ENCODE peak calls at places on chromosomes 6 and 20, in six cellular contexts. One of them, this sample, is unnamed.

GRCh38 chr6:40344566-40345185 is 242.5 kb downstream of the LRFN2 start:
- DNase-seq in mesenchymal stem cell: no peak
- DNase-seq in activated naive CD4-positive, alpha-beta T cell: no peak
- DNase-seq in stimulated activated CD8-positive, alpha-beta memory T cell treated with anti-CD3 and anti-CD28 coated beads, Interleukin-7, amount 100 ng/mL, for 24 hours: no peak
- DNase-seq in stimulated activated naive B cell treated with anti-CD40 and anti-IgM and Interleukin-4, amounts not matched to agents 10 μg/mL and 1 μg/mL and 100 μg/mL, for 72 hours: no peak
- DNase-seq in K562: no peak
- DNase-seq in this sample: no peak

GRCh38 chr6:56938634-56939294 is 16.1 kb upstream of the BEND6 start:
- DNase-seq in mesenchymal stem cell: peak
- DNase-seq in activated naive CD4-positive, alpha-beta T cell: no peak
- DNase-seq in stimulated activated CD8-positive, alpha-beta memory T cell treated with anti-CD3 and anti-CD28 coated beads, Interleukin-7, amount 100 ng/mL, for 24 hours: no peak
- DNase-seq in stimulated activated naive B cell treated with anti-CD40 and anti-IgM and Interleukin-4, amounts not matched to agents 10 μg/mL and 1 μg/mL and 100 μg/mL, for 72 hours: no peak
- DNase-seq in K562: no peak
- DNase-seq in this sample: peak

GRCh38 chr6:30716879-30717128 is 277 bp downstream of the MDC1 start:
- DNase-seq in mesenchymal stem cell: no peak
- DNase-seq in activated naive CD4-positive, alpha-beta T cell: no peak
- DNase-seq in stimulated activated CD8-positive, alpha-beta memory T cell treated with anti-CD3 and anti-CD28 coated beads, Interleukin-7, amount 100 ng/mL, for 24 hours: no peak
- DNase-seq in stimulated activated naive B cell treated with anti-CD40 and anti-IgM and Interleukin-4, amounts not matched to agents 10 μg/mL and 1 μg/mL and 100 μg/mL, for 72 hours: no peak
- DNase-seq in K562: no peak
- DNase-seq in this sample: no peak

GRCh38 chr6:55705381-55705780 is 126.4 kb upstream of the HMGCLL1 start:
- DNase-seq in mesenchymal stem cell: no peak
- DNase-seq in activated naive CD4-positive, alpha-beta T cell: no peak
- DNase-seq in stimulated activated CD8-positive, alpha-beta memory T cell treated with anti-CD3 and anti-CD28 coated beads, Interleukin-7, amount 100 ng/mL, for 24 hours: no peak
- DNase-seq in stimulated activated naive B cell treated with anti-CD40 and anti-IgM and Interleukin-4, amounts not matched to agents 10 μg/mL and 1 μg/mL and 100 μg/mL, for 72 hours: no peak
- DNase-seq in K562: no peak
- DNase-seq in this sample: no peak

GRCh38 chr20:30168025-30168799 is 1089.3 kb upstream of the DEFB115 start:
- DNase-seq in mesenchymal stem cell: no peak
- DNase-seq in activated naive CD4-positive, alpha-beta T cell: no peak
- DNase-seq in stimulated activated CD8-positive, alpha-beta memory T cell treated with anti-CD3 and anti-CD28 coated beads, Interleukin-7, amount 100 ng/mL, for 24 hours: no peak
- DNase-seq in stimulated activated naive B cell treated with anti-CD40 and anti-IgM and Interleukin-4, amounts not matched to agents 10 μg/mL and 1 μg/mL and 100 μg/mL, for 72 hours: peak
- DNase-seq in K562: no peak
- DNase-seq in this sample: no peak

GRCh38 chr6:24923885-24924401 is 11.8 kb downstream of the RIPOR2 start:
- DNase-seq in mesenchymal stem cell: no peak
- DNase-seq in activated naive CD4-positive, alpha-beta T cell: no peak
- DNase-seq in stimulated activated CD8-positive, alpha-beta memory T cell treated with anti-CD3 and anti-CD28 coated beads, Interleukin-7, amount 100 ng/mL, for 24 hours: no peak
- DNase-seq in stimulated activated naive B cell treated with anti-CD40 and anti-IgM and Interleukin-4, amounts not matched to agents 10 μg/mL and 1 μg/mL and 100 μg/mL, for 72 hours: no peak
- DNase-seq in K562: no peak
- DNase-seq in this sample: no peak

GRCh38 chr20:32134026-32134425 is 24.5 kb downstream of the TM9SF4 start:
- DNase-seq in mesenchymal stem cell: no peak
- DNase-seq in activated naive CD4-positive, alpha-beta T cell: no peak
- DNase-seq in stimulated activated CD8-positive, alpha-beta memory T cell treated with anti-CD3 and anti-CD28 coated beads, Interleukin-7, amount 100 ng/mL, for 24 hours: no peak
- DNase-seq in stimulated activated naive B cell treated with anti-CD40 and anti-IgM and Interleukin-4, amounts not matched to agents 10 μg/mL and 1 μg/mL and 100 μg/mL, for 72 hours: no peak
- DNase-seq in K562: no peak
- DNase-seq in this sample: no peak

GRCh38 chr6:165636015-165636414 is 27.0 kb downstream of the PDE10A start:
- DNase-seq in mesenchymal stem cell: peak
- DNase-seq in activated naive CD4-positive, alpha-beta T cell: no peak
- DNase-seq in stimulated activated CD8-positive, alpha-beta memory T cell treated with anti-CD3 and anti-CD28 coated beads, Interleukin-7, amount 100 ng/mL, for 24 hours: no peak
- DNase-seq in stimulated activated naive B cell treated with anti-CD40 and anti-IgM and Interleukin-4, amounts not matched to agents 10 μg/mL and 1 μg/mL and 100 μg/mL, for 72 hours: no peak
- DNase-seq in K562: no peak
- DNase-seq in this sample: no peak

GRCh38 chr6:33599413-33599911 is 19.4 kb upstream of the BAK1 start:
- DNase-seq in mesenchymal stem cell: no peak
- DNase-seq in activated naive CD4-positive, alpha-beta T cell: no peak
- DNase-seq in stimulated activated CD8-positive, alpha-beta memory T cell treated with anti-CD3 and anti-CD28 coated beads, Interleukin-7, amount 100 ng/mL, for 24 hours: no peak
- DNase-seq in stimulated activated naive B cell treated with anti-CD40 and anti-IgM and Interleukin-4, amounts not matched to agents 10 μg/mL and 1 μg/mL and 100 μg/mL, for 72 hours: no peak
- DNase-seq in K562: no peak
- DNase-seq in this sample: no peak

GRCh38 chr20:48405909-48406308 is 421.9 kb downstream of the PREX1 start:
- DNase-seq in mesenchymal stem cell: no peak
- DNase-seq in activated naive CD4-positive, alpha-beta T cell: no peak
- DNase-seq in stimulated activated CD8-positive, alpha-beta memory T cell treated with anti-CD3 and anti-CD28 coated beads, Interleukin-7, amount 100 ng/mL, for 24 hours: no peak
- DNase-seq in stimulated activated naive B cell treated with anti-CD40 and anti-IgM and Interleukin-4, amounts not matched to agents 10 μg/mL and 1 μg/mL and 100 μg/mL, for 72 hours: no peak
- DNase-seq in K562: peak
- DNase-seq in this sample: no peak

GRCh38 chr20:23212011-23212410 is 125.9 kb upstream of the CD93 start:
- DNase-seq in mesenchymal stem cell: no peak
- DNase-seq in activated naive CD4-positive, alpha-beta T cell: no peak
- DNase-seq in stimulated activated CD8-positive, alpha-beta memory T cell treated with anti-CD3 and anti-CD28 coated beads, Interleukin-7, amount 100 ng/mL, for 24 hours: no peak
- DNase-seq in stimulated activated naive B cell treated with anti-CD40 and anti-IgM and Interleukin-4, amounts not matched to agents 10 μg/mL and 1 μg/mL and 100 μg/mL, for 72 hours: no peak
- DNase-seq in K562: no peak
- DNase-seq in this sample: no peak

GRCh38 chr6:118886641-118887040 is 7.3 kb upstream of the ASF1A start:
- DNase-seq in mesenchymal stem cell: no peak
- DNase-seq in activated naive CD4-positive, alpha-beta T cell: no peak
- DNase-seq in stimulated activated CD8-positive, alpha-beta memory T cell treated with anti-CD3 and anti-CD28 coated beads, Interleukin-7, amount 100 ng/mL, for 24 hours: no peak
- DNase-seq in stimulated activated naive B cell treated with anti-CD40 and anti-IgM and Interleukin-4, amounts not matched to agents 10 μg/mL and 1 μg/mL and 100 μg/mL, for 72 hours: no peak
- DNase-seq in K562: no peak
- DNase-seq in this sample: no peak

GRCh38 chr6:19731286-19731685 is 105.9 kb upstream of the ID4 start:
- DNase-seq in mesenchymal stem cell: peak
- DNase-seq in activated naive CD4-positive, alpha-beta T cell: no peak
- DNase-seq in stimulated activated CD8-positive, alpha-beta memory T cell treated with anti-CD3 and anti-CD28 coated beads, Interleukin-7, amount 100 ng/mL, for 24 hours: no peak
- DNase-seq in stimulated activated naive B cell treated with anti-CD40 and anti-IgM and Interleukin-4, amounts not matched to agents 10 μg/mL and 1 μg/mL and 100 μg/mL, for 72 hours: no peak
- DNase-seq in K562: no peak
- DNase-seq in this sample: peak

GRCh38 chr6:53290547-53291510 is 57.9 kb downstream of the ELOVL5 start:
- DNase-seq in mesenchymal stem cell: no peak
- DNase-seq in activated naive CD4-positive, alpha-beta T cell: no peak
- DNase-seq in stimulated activated CD8-positive, alpha-beta memory T cell treated with anti-CD3 and anti-CD28 coated beads, Interleukin-7, amount 100 ng/mL, for 24 hours: no peak
- DNase-seq in stimulated activated naive B cell treated with anti-CD40 and anti-IgM and Interleukin-4, amounts not matched to agents 10 μg/mL and 1 μg/mL and 100 μg/mL, for 72 hours: no peak
- DNase-seq in K562: no peak
- DNase-seq in this sample: no peak

GRCh38 chr20:51570755-51571469 is 28.4 kb upstream of the NFATC2 start:
- DNase-seq in mesenchymal stem cell: no peak
- DNase-seq in activated naive CD4-positive, alpha-beta T cell: no peak
- DNase-seq in stimulated activated CD8-positive, alpha-beta memory T cell treated with anti-CD3 and anti-CD28 coated beads, Interleukin-7, amount 100 ng/mL, for 24 hours: no peak
- DNase-seq in stimulated activated naive B cell treated with anti-CD40 and anti-IgM and Interleukin-4, amounts not matched to agents 10 μg/mL and 1 μg/mL and 100 μg/mL, for 72 hours: no peak
- DNase-seq in K562: no peak
- DNase-seq in this sample: no peak

GRCh38 chr6:50380409-50381105 is 330.8 kb upstream of the DEFB112 start:
- DNase-seq in mesenchymal stem cell: no peak
- DNase-seq in activated naive CD4-positive, alpha-beta T cell: no peak
- DNase-seq in stimulated activated CD8-positive, alpha-beta memory T cell treated with anti-CD3 and anti-CD28 coated beads, Interleukin-7, amount 100 ng/mL, for 24 hours: no peak
- DNase-seq in stimulated activated naive B cell treated with anti-CD40 and anti-IgM and Interleukin-4, amounts not matched to agents 10 μg/mL and 1 μg/mL and 100 μg/mL, for 72 hours: no peak
- DNase-seq in K562: no peak
- DNase-seq in this sample: no peak

GRCh38 chr6:139982652-139983051 is 608.2 kb upstream of the CITED2 start:
- DNase-seq in mesenchymal stem cell: peak
- DNase-seq in activated naive CD4-positive, alpha-beta T cell: no peak
- DNase-seq in stimulated activated CD8-positive, alpha-beta memory T cell treated with anti-CD3 and anti-CD28 coated beads, Interleukin-7, amount 100 ng/mL, for 24 hours: no peak
- DNase-seq in stimulated activated naive B cell treated with anti-CD40 and anti-IgM and Interleukin-4, amounts not matched to agents 10 μg/mL and 1 μg/mL and 100 μg/mL, for 72 hours: no peak
- DNase-seq in K562: no peak
- DNase-seq in this sample: peak

GRCh38 chr6:168526841-168527281 is 85.9 kb downstream of the SMOC2 start:
- DNase-seq in mesenchymal stem cell: no peak
- DNase-seq in activated naive CD4-positive, alpha-beta T cell: no peak
- DNase-seq in stimulated activated CD8-positive, alpha-beta memory T cell treated with anti-CD3 and anti-CD28 coated beads, Interleukin-7, amount 100 ng/mL, for 24 hours: no peak
- DNase-seq in stimulated activated naive B cell treated with anti-CD40 and anti-IgM and Interleukin-4, amounts not matched to agents 10 μg/mL and 1 μg/mL and 100 μg/mL, for 72 hours: no peak
- DNase-seq in K562: no peak
- DNase-seq in this sample: no peak

GRCh38 chr6:80468398-80468797 is 361.9 kb downstream of the BCKDHB start:
- DNase-seq in mesenchymal stem cell: peak
- DNase-seq in activated naive CD4-positive, alpha-beta T cell: no peak
- DNase-seq in stimulated activated CD8-positive, alpha-beta memory T cell treated with anti-CD3 and anti-CD28 coated beads, Interleukin-7, amount 100 ng/mL, for 24 hours: no peak
- DNase-seq in stimulated activated naive B cell treated with anti-CD40 and anti-IgM and Interleukin-4, amounts not matched to agents 10 μg/mL and 1 μg/mL and 100 μg/mL, for 72 hours: no peak
- DNase-seq in K562: no peak
- DNase-seq in this sample: no peak

GRCh38 chr6:11055127-11055627 is 11.1 kb upstream of the ELOVL2 start:
- DNase-seq in mesenchymal stem cell: peak
- DNase-seq in activated naive CD4-positive, alpha-beta T cell: no peak
- DNase-seq in stimulated activated CD8-positive, alpha-beta memory T cell treated with anti-CD3 and anti-CD28 coated beads, Interleukin-7, amount 100 ng/mL, for 24 hours: no peak
- DNase-seq in stimulated activated naive B cell treated with anti-CD40 and anti-IgM and Interleukin-4, amounts not matched to agents 10 μg/mL and 1 μg/mL and 100 μg/mL, for 72 hours: no peak
- DNase-seq in K562: no peak
- DNase-seq in this sample: no peak

GRCh38 chr20:55166063-55166462 is 690.7 kb downstream of the DOK5 start:
- DNase-seq in mesenchymal stem cell: no peak
- DNase-seq in activated naive CD4-positive, alpha-beta T cell: no peak
- DNase-seq in stimulated activated CD8-positive, alpha-beta memory T cell treated with anti-CD3 and anti-CD28 coated beads, Interleukin-7, amount 100 ng/mL, for 24 hours: no peak
- DNase-seq in stimulated activated naive B cell treated with anti-CD40 and anti-IgM and Interleukin-4, amounts not matched to agents 10 μg/mL and 1 μg/mL and 100 μg/mL, for 72 hours: no peak
- DNase-seq in K562: no peak
- DNase-seq in this sample: no peak

GRCh38 chr6:143694013-143694412 is 16.2 kb downstream of the PHACTR2 start:
- DNase-seq in mesenchymal stem cell: no peak
- DNase-seq in activated naive CD4-positive, alpha-beta T cell: no peak
- DNase-seq in stimulated activated CD8-positive, alpha-beta memory T cell treated with anti-CD3 and anti-CD28 coated beads, Interleukin-7, amount 100 ng/mL, for 24 hours: no peak
- DNase-seq in stimulated activated naive B cell treated with anti-CD40 and anti-IgM and Interleukin-4, amounts not matched to agents 10 μg/mL and 1 μg/mL and 100 μg/mL, for 72 hours: no peak
- DNase-seq in K562: no peak
- DNase-seq in this sample: no peak

GRCh38 chr6:150666071-150666470 is 66.4 kb downstream of the PLEKHG1 start:
- DNase-seq in mesenchymal stem cell: peak
- DNase-seq in activated naive CD4-positive, alpha-beta T cell: no peak
- DNase-seq in stimulated activated CD8-positive, alpha-beta memory T cell treated with anti-CD3 and anti-CD28 coated beads, Interleukin-7, amount 100 ng/mL, for 24 hours: no peak
- DNase-seq in stimulated activated naive B cell treated with anti-CD40 and anti-IgM and Interleukin-4, amounts not matched to agents 10 μg/mL and 1 μg/mL and 100 μg/mL, for 72 hours: no peak
- DNase-seq in K562: no peak
- DNase-seq in this sample: no peak

GRCh38 chr6:46302816-46303215 is 132.0 kb upstream of the ENPP5 start:
- DNase-seq in mesenchymal stem cell: no peak
- DNase-seq in activated naive CD4-positive, alpha-beta T cell: no peak
- DNase-seq in stimulated activated CD8-positive, alpha-beta memory T cell treated with anti-CD3 and anti-CD28 coated beads, Interleukin-7, amount 100 ng/mL, for 24 hours: no peak
- DNase-seq in stimulated activated naive B cell treated with anti-CD40 and anti-IgM and Interleukin-4, amounts not matched to agents 10 μg/mL and 1 μg/mL and 100 μg/mL, for 72 hours: no peak
- DNase-seq in K562: no peak
- DNase-seq in this sample: no peak

GRCh38 chr6:40536442-40536841 is 50.7 kb downstream of the LRFN2 start:
- DNase-seq in mesenchymal stem cell: peak
- DNase-seq in activated naive CD4-positive, alpha-beta T cell: no peak
- DNase-seq in stimulated activated CD8-positive, alpha-beta memory T cell treated with anti-CD3 and anti-CD28 coated beads, Interleukin-7, amount 100 ng/mL, for 24 hours: no peak
- DNase-seq in stimulated activated naive B cell treated with anti-CD40 and anti-IgM and Interleukin-4, amounts not matched to agents 10 μg/mL and 1 μg/mL and 100 μg/mL, for 72 hours: no peak
- DNase-seq in K562: peak
- DNase-seq in this sample: no peak

GRCh38 chr20:57746832-57747404 is 37.1 kb upstream of the PMEPA1 start:
- DNase-seq in mesenchymal stem cell: no peak
- DNase-seq in activated naive CD4-positive, alpha-beta T cell: no peak
- DNase-seq in stimulated activated CD8-positive, alpha-beta memory T cell treated with anti-CD3 and anti-CD28 coated beads, Interleukin-7, amount 100 ng/mL, for 24 hours: no peak
- DNase-seq in stimulated activated naive B cell treated with anti-CD40 and anti-IgM and Interleukin-4, amounts not matched to agents 10 μg/mL and 1 μg/mL and 100 μg/mL, for 72 hours: no peak
- DNase-seq in K562: no peak
- DNase-seq in this sample: no peak

GRCh38 chr6:18609715-18610114 is 222.6 kb downstream of the RNF144B start:
- DNase-seq in mesenchymal stem cell: no peak
- DNase-seq in activated naive CD4-positive, alpha-beta T cell: no peak
- DNase-seq in stimulated activated CD8-positive, alpha-beta memory T cell treated with anti-CD3 and anti-CD28 coated beads, Interleukin-7, amount 100 ng/mL, for 24 hours: no peak
- DNase-seq in stimulated activated naive B cell treated with anti-CD40 and anti-IgM and Interleukin-4, amounts not matched to agents 10 μg/mL and 1 μg/mL and 100 μg/mL, for 72 hours: no peak
- DNase-seq in K562: no peak
- DNase-seq in this sample: no peak

GRCh38 chr20:59518881-59519706 is 85.2 kb upstream of the PHACTR3 start:
- DNase-seq in mesenchymal stem cell: peak
- DNase-seq in activated naive CD4-positive, alpha-beta T cell: no peak
- DNase-seq in stimulated activated CD8-positive, alpha-beta memory T cell treated with anti-CD3 and anti-CD28 coated beads, Interleukin-7, amount 100 ng/mL, for 24 hours: no peak
- DNase-seq in stimulated activated naive B cell treated with anti-CD40 and anti-IgM and Interleukin-4, amounts not matched to agents 10 μg/mL and 1 μg/mL and 100 μg/mL, for 72 hours: peak
- DNase-seq in K562: peak
- DNase-seq in this sample: peak

GRCh38 chr20:63823691-63824311 is 7.3 kb downstream of the ZBTB46 start:
- DNase-seq in mesenchymal stem cell: peak
- DNase-seq in activated naive CD4-positive, alpha-beta T cell: no peak
- DNase-seq in stimulated activated CD8-positive, alpha-beta memory T cell treated with anti-CD3 and anti-CD28 coated beads, Interleukin-7, amount 100 ng/mL, for 24 hours: no peak
- DNase-seq in stimulated activated naive B cell treated with anti-CD40 and anti-IgM and Interleukin-4, amounts not matched to agents 10 μg/mL and 1 μg/mL and 100 μg/mL, for 72 hours: no peak
- DNase-seq in K562: no peak
- DNase-seq in this sample: no peak

GRCh38 chr6:5403076-5403475 is 141.8 kb downstream of the FARS2 start:
- DNase-seq in mesenchymal stem cell: no peak
- DNase-seq in activated naive CD4-positive, alpha-beta T cell: no peak
- DNase-seq in stimulated activated CD8-positive, alpha-beta memory T cell treated with anti-CD3 and anti-CD28 coated beads, Interleukin-7, amount 100 ng/mL, for 24 hours: no peak
- DNase-seq in stimulated activated naive B cell treated with anti-CD40 and anti-IgM and Interleukin-4, amounts not matched to agents 10 μg/mL and 1 μg/mL and 100 μg/mL, for 72 hours: no peak
- DNase-seq in K562: no peak
- DNase-seq in this sample: no peak

GRCh38 chr6:21305827-21306469 is 287.6 kb upstream of the SOX4 start:
- DNase-seq in mesenchymal stem cell: peak
- DNase-seq in activated naive CD4-positive, alpha-beta T cell: no peak
- DNase-seq in stimulated activated CD8-positive, alpha-beta memory T cell treated with anti-CD3 and anti-CD28 coated beads, Interleukin-7, amount 100 ng/mL, for 24 hours: no peak
- DNase-seq in stimulated activated naive B cell treated with anti-CD40 and anti-IgM and Interleukin-4, amounts not matched to agents 10 μg/mL and 1 μg/mL and 100 μg/mL, for 72 hours: no peak
- DNase-seq in K562: no peak
- DNase-seq in this sample: peak

GRCh38 chr6:35581633-35582032 is 68.9 kb upstream of the TULP1 start:
- DNase-seq in mesenchymal stem cell: peak
- DNase-seq in activated naive CD4-positive, alpha-beta T cell: no peak
- DNase-seq in stimulated activated CD8-positive, alpha-beta memory T cell treated with anti-CD3 and anti-CD28 coated beads, Interleukin-7, amount 100 ng/mL, for 24 hours: no peak
- DNase-seq in stimulated activated naive B cell treated with anti-CD40 and anti-IgM and Interleukin-4, amounts not matched to agents 10 μg/mL and 1 μg/mL and 100 μg/mL, for 72 hours: no peak
- DNase-seq in K562: no peak
- DNase-seq in this sample: peak

GRCh38 chr6:15550724-15551123 is 112.1 kb downstream of the DTNBP1 start:
- DNase-seq in mesenchymal stem cell: no peak
- DNase-seq in activated naive CD4-positive, alpha-beta T cell: no peak
- DNase-seq in stimulated activated CD8-positive, alpha-beta memory T cell treated with anti-CD3 and anti-CD28 coated beads, Interleukin-7, amount 100 ng/mL, for 24 hours: no peak
- DNase-seq in stimulated activated naive B cell treated with anti-CD40 and anti-IgM and Interleukin-4, amounts not matched to agents 10 μg/mL and 1 μg/mL and 100 μg/mL, for 72 hours: no peak
- DNase-seq in K562: no peak
- DNase-seq in this sample: no peak

GRCh38 chr6:146974346-146974745 is 229.9 kb upstream of the STXBP5 start:
- DNase-seq in mesenchymal stem cell: no peak
- DNase-seq in activated naive CD4-positive, alpha-beta T cell: no peak
- DNase-seq in stimulated activated CD8-positive, alpha-beta memory T cell treated with anti-CD3 and anti-CD28 coated beads, Interleukin-7, amount 100 ng/mL, for 24 hours: no peak
- DNase-seq in stimulated activated naive B cell treated with anti-CD40 and anti-IgM and Interleukin-4, amounts not matched to agents 10 μg/mL and 1 μg/mL and 100 μg/mL, for 72 hours: no peak
- DNase-seq in K562: no peak
- DNase-seq in this sample: no peak

GRCh38 chr6:125310994-125311649 is 9.4 kb upstream of the HDDC2 start:
- DNase-seq in mesenchymal stem cell: peak
- DNase-seq in activated naive CD4-positive, alpha-beta T cell: no peak
- DNase-seq in stimulated activated CD8-positive, alpha-beta memory T cell treated with anti-CD3 and anti-CD28 coated beads, Interleukin-7, amount 100 ng/mL, for 24 hours: no peak
- DNase-seq in stimulated activated naive B cell treated with anti-CD40 and anti-IgM and Interleukin-4, amounts not matched to agents 10 μg/mL and 1 μg/mL and 100 μg/mL, for 72 hours: no peak
- DNase-seq in K562: peak
- DNase-seq in this sample: peak

GRCh38 chr6:40809627-40810026 is 222.5 kb upstream of the LRFN2 start:
- DNase-seq in mesenchymal stem cell: no peak
- DNase-seq in activated naive CD4-positive, alpha-beta T cell: no peak
- DNase-seq in stimulated activated CD8-positive, alpha-beta memory T cell treated with anti-CD3 and anti-CD28 coated beads, Interleukin-7, amount 100 ng/mL, for 24 hours: no peak
- DNase-seq in stimulated activated naive B cell treated with anti-CD40 and anti-IgM and Interleukin-4, amounts not matched to agents 10 μg/mL and 1 μg/mL and 100 μg/mL, for 72 hours: no peak
- DNase-seq in K562: no peak
- DNase-seq in this sample: no peak